ENCODE peak calls at places on chromosomes 2 and 18, in six cellular contexts. One of them, this sample, is unnamed.

GRCh38 chr18:42586603-42587002 is 528.9 kb downstream of the RIT2 start:
- DNase-seq in esophagus squamous epithelium: no peak
- DNase-seq in T-helper 17 cell: no peak
- DNase-seq in tibial artery: no peak
- DNase-seq in small intestine: no peak
- DNase-seq in fibroblast of lung: no peak
- DNase-seq in this sample: no peak

GRCh38 chr2:9640403-9641104 is 9.8 kb upstream of the YWHAQ start:
- DNase-seq in esophagus squamous epithelium: no peak
- DNase-seq in T-helper 17 cell: no peak
- DNase-seq in tibial artery: no peak
- DNase-seq in small intestine: no peak
- DNase-seq in fibroblast of lung: no peak
- DNase-seq in this sample: no peak

GRCh38 chr2:73839653-73840411 is 11.1 kb downstream of the STAMBP start:
- DNase-seq in esophagus squamous epithelium: no peak
- DNase-seq in T-helper 17 cell: no peak
- DNase-seq in tibial artery: no peak
- DNase-seq in small intestine: no peak
- DNase-seq in fibroblast of lung: no peak
- DNase-seq in this sample: no peak

GRCh38 chr18:67509711-67510110 is 6.8 kb downstream of the DSEL start:
- DNase-seq in esophagus squamous epithelium: no peak
- DNase-seq in T-helper 17 cell: no peak
- DNase-seq in tibial artery: no peak
- DNase-seq in small intestine: no peak
- DNase-seq in fibroblast of lung: peak; percentile 89
- DNase-seq in this sample: no peak

GRCh38 chr18:7749510-7749981 is 182.4 kb downstream of the PTPRM start:
- DNase-seq in esophagus squamous epithelium: no peak
- DNase-seq in T-helper 17 cell: no peak
- DNase-seq in tibial artery: no peak
- DNase-seq in small intestine: no peak
- DNase-seq in fibroblast of lung: no peak
- DNase-seq in this sample: no peak

GRCh38 chr18:41499345-41499744 is 455.7 kb upstream of the PIK3C3 start:
- DNase-seq in esophagus squamous epithelium: no peak
- DNase-seq in T-helper 17 cell: no peak
- DNase-seq in tibial artery: no peak
- DNase-seq in small intestine: no peak
- DNase-seq in fibroblast of lung: no peak
- DNase-seq in this sample: no peak

GRCh38 chr18:73688851-73689659 is 458.6 kb downstream of the FBXO15 start:
- DNase-seq in esophagus squamous epithelium: no peak
- DNase-seq in T-helper 17 cell: no peak
- DNase-seq in tibial artery: no peak
- DNase-seq in small intestine: no peak
- DNase-seq in fibroblast of lung: peak; percentile 97
- DNase-seq in this sample: peak; percentile 87

GRCh38 chr18:40431071-40431998 is 1523.7 kb upstream of the PIK3C3 start:
- DNase-seq in esophagus squamous epithelium: no peak
- DNase-seq in T-helper 17 cell: no peak
- DNase-seq in tibial artery: no peak
- DNase-seq in small intestine: no peak
- DNase-seq in fibroblast of lung: peak; percentile 9
- DNase-seq in this sample: no peak

GRCh38 chr2:239674101-239674980 is 273.5 kb upstream of the HDAC4 start:
- DNase-seq in esophagus squamous epithelium: no peak
- DNase-seq in T-helper 17 cell: no peak
- DNase-seq in tibial artery: no peak
- DNase-seq in small intestine: no peak
- DNase-seq in fibroblast of lung: no peak
- DNase-seq in this sample: no peak

GRCh38 chr2:71130325-71131260 is at the start of gene MPHOSPH10:
- DNase-seq in esophagus squamous epithelium: peak; percentile 64
- DNase-seq in T-helper 17 cell: peak; percentile 72
- DNase-seq in tibial artery: peak; percentile 88
- DNase-seq in small intestine: peak; percentile 92
- DNase-seq in fibroblast of lung: peak; percentile 92
- DNase-seq in this sample: peak; percentile 94

GRCh38 chr2:44459754-44460153 is 98.0 kb downstream of the CAMKMT start:
- DNase-seq in esophagus squamous epithelium: no peak
- DNase-seq in T-helper 17 cell: no peak
- DNase-seq in tibial artery: no peak
- DNase-seq in small intestine: no peak
- DNase-seq in fibroblast of lung: no peak
- DNase-seq in this sample: no peak

GRCh38 chr2:165239826-165240618 is 808 bp downstream of the SCN2A start:
- DNase-seq in esophagus squamous epithelium: no peak
- DNase-seq in T-helper 17 cell: no peak
- DNase-seq in tibial artery: no peak
- DNase-seq in small intestine: no peak
- DNase-seq in fibroblast of lung: no peak
- DNase-seq in this sample: no peak

GRCh38 chr2:79320871-79321270 is 161.3 kb upstream of the REG3A start:
- DNase-seq in esophagus squamous epithelium: no peak
- DNase-seq in T-helper 17 cell: no peak
- DNase-seq in tibial artery: no peak
- DNase-seq in small intestine: no peak
- DNase-seq in fibroblast of lung: no peak
- DNase-seq in this sample: no peak

GRCh38 chr18:13321923-13322322 is 103.4 kb downstream of the LDLRAD4 start:
- DNase-seq in esophagus squamous epithelium: no peak
- DNase-seq in T-helper 17 cell: no peak
- DNase-seq in tibial artery: no peak
- DNase-seq in small intestine: no peak
- DNase-seq in fibroblast of lung: peak; percentile 9
- DNase-seq in this sample: no peak

GRCh38 chr2:137151731-137152130 is 386.4 kb downstream of the THSD7B start:
- DNase-seq in esophagus squamous epithelium: no peak
- DNase-seq in T-helper 17 cell: no peak
- DNase-seq in tibial artery: no peak
- DNase-seq in small intestine: peak; percentile 54
- DNase-seq in fibroblast of lung: no peak
- DNase-seq in this sample: peak; percentile 38

GRCh38 chr2:150387586-150388288 is 99.7 kb downstream of the RND3 start:
- DNase-seq in esophagus squamous epithelium: no peak
- DNase-seq in T-helper 17 cell: no peak
- DNase-seq in tibial artery: no peak
- DNase-seq in small intestine: no peak
- DNase-seq in fibroblast of lung: no peak
- DNase-seq in this sample: no peak

GRCh38 chr18:25787281-25787680 is 303.1 kb downstream of the SS18 start:
- DNase-seq in esophagus squamous epithelium: no peak
- DNase-seq in T-helper 17 cell: no peak
- DNase-seq in tibial artery: no peak
- DNase-seq in small intestine: no peak
- DNase-seq in fibroblast of lung: no peak
- DNase-seq in this sample: no peak

DNA sequence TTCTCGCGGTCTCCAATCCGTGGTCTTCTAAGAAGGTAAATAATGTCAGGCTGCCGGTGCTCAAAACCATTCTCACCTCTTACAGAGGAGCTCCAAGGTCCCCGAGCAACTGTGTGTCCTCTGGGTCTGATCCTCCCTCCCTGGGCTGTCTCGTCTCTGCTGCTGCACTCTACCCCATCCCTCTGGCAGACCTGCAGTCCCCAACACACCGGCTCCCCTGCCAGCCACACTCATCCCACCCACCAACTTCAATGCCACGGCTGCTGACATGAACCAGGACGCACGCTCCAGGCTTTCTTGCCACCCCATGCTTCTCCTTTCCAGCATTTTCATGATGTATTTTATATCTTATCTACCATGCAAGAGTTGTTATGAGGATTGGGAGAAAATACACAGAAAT is 559.5 kb upstream of the SALL3 start:
- DNase-seq in esophagus squamous epithelium: no peak
- DNase-seq in T-helper 17 cell: no peak
- DNase-seq in tibial artery: no peak
- DNase-seq in small intestine: no peak
- DNase-seq in fibroblast of lung: no peak
- DNase-seq in this sample: no peak
- H3K9me3 ChIP-seq in esophagus squamous epithelium: no peaks in the 10 kb centered on the region
- H3K9me3 ChIP-seq in T-helper 17 cell: no peaks in the 10 kb centered on the region
- H3K9me3 ChIP-seq in tibial artery: no peaks in the 10 kb centered on the region
- H3K9me3 ChIP-seq in small intestine: no peaks in the 10 kb centered on the region
- H3K9me3 ChIP-seq in fibroblast of lung: no peaks in the 10 kb centered on the region
- H3K9me3 ChIP-seq in this sample: no peaks in the 10 kb centered on the region

DNA sequence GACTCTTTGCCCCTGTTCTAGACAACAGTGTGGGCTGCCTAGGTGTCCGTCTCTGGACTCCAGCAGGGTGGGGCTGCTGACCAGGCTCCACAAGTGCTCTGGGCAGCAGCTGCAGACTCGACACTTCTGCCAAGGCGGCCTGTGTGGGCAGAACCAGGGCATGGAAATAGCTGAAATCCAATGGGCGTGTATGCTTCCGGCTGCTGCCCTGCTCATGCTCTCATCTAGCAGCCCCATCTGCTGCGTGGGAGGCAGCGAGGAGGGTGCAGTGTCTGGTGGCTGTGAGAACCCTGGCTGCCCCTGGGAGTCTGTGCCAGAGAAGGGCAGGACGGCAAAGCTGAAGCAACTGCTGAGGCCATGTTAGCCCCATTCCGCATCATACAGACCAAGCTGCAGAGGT is 174.9 kb downstream of the SOX11 start:
- DNase-seq in esophagus squamous epithelium: no peak
- DNase-seq in T-helper 17 cell: no peak
- DNase-seq in tibial artery: no peak
- DNase-seq in small intestine: no peak
- DNase-seq in fibroblast of lung: no peak
- DNase-seq in this sample: no peak
- H3K9me3 ChIP-seq in esophagus squamous epithelium: no peaks in the 10 kb centered on the region
- H3K9me3 ChIP-seq in T-helper 17 cell: no peaks in the 10 kb centered on the region
- H3K9me3 ChIP-seq in tibial artery: no peaks in the 10 kb centered on the region
- H3K9me3 ChIP-seq in small intestine: no peaks in the 10 kb centered on the region
- H3K9me3 ChIP-seq in fibroblast of lung: no peaks in the 10 kb centered on the region
- H3K9me3 ChIP-seq in this sample: peaks cover under 1% of the 10 kb centered on the region

DNA sequence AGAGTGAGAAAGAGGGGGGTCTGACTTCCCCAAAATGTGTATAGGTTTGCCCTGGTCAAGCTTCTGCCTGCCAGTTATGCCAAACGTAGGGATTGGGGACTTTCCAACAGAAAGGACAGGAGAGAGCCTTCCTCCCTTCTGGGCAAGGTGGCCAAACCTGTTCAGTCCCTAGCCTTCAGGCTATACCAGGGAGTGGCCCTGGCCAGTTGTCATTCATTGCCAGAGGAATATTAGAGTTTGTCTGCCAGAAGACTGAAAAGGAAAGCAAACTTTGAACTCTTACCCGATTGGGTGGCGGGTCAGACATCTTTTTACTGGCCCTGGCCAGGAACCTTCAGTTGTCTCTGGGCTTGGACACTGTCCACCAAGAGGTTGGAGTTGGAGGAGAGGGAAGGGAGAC is 22.1 kb downstream of the RAB3GAP1 start:
- DNase-seq in esophagus squamous epithelium: no peak
- DNase-seq in T-helper 17 cell: no peak
- DNase-seq in tibial artery: no peak
- DNase-seq in small intestine: peak; percentile 37
- DNase-seq in fibroblast of lung: no peak
- DNase-seq in this sample: peak; percentile 79
- H3K9me3 ChIP-seq in esophagus squamous epithelium: no peaks in the 10 kb centered on the region
- H3K9me3 ChIP-seq in T-helper 17 cell: no peaks in the 10 kb centered on the region
- H3K9me3 ChIP-seq in tibial artery: no peaks in the 10 kb centered on the region
- H3K9me3 ChIP-seq in small intestine: no peaks in the 10 kb centered on the region
- H3K9me3 ChIP-seq in fibroblast of lung: peaks cover 3% of the 10 kb centered on the region
- H3K9me3 ChIP-seq in this sample: peaks cover 34% of the 10 kb centered on the region

GRCh38 chr2:228469721-228470120 is 288.2 kb upstream of the SPHKAP start:
- DNase-seq in esophagus squamous epithelium: no peak
- DNase-seq in T-helper 17 cell: no peak
- DNase-seq in tibial artery: no peak
- DNase-seq in small intestine: no peak
- DNase-seq in fibroblast of lung: no peak
- DNase-seq in this sample: no peak
- H3K9me3 ChIP-seq in esophagus squamous epithelium: no peaks in the 10 kb centered on the region
- H3K9me3 ChIP-seq in T-helper 17 cell: no peaks in the 10 kb centered on the region
- H3K9me3 ChIP-seq in tibial artery: no peaks in the 10 kb centered on the region
- H3K9me3 ChIP-seq in small intestine: no peaks in the 10 kb centered on the region
- H3K9me3 ChIP-seq in fibroblast of lung: no peaks in the 10 kb centered on the region
- H3K9me3 ChIP-seq in this sample: no peaks in the 10 kb centered on the region

GRCh38 chr2:222298311-222299150 is at the start of gene PAX3:
- DNase-seq in esophagus squamous epithelium: no peak
- DNase-seq in T-helper 17 cell: no peak
- DNase-seq in tibial artery: no peak
- DNase-seq in small intestine: no peak
- DNase-seq in fibroblast of lung: no peak
- DNase-seq in this sample: no peak
- H3K9me3 ChIP-seq in esophagus squamous epithelium: no peaks in the 10 kb centered on the region
- H3K9me3 ChIP-seq in T-helper 17 cell: no peaks in the 10 kb centered on the region
- H3K9me3 ChIP-seq in tibial artery: no peaks in the 10 kb centered on the region
- H3K9me3 ChIP-seq in small intestine: no peaks in the 10 kb centered on the region
- H3K9me3 ChIP-seq in fibroblast of lung: no peaks in the 10 kb centered on the region
- H3K9me3 ChIP-seq in this sample: no peaks in the 10 kb centered on the region

GRCh38 chr18:37665346-37665745 is 99.7 kb upstream of the CELF4 start:
- DNase-seq in esophagus squamous epithelium: no peak
- DNase-seq in T-helper 17 cell: no peak
- DNase-seq in tibial artery: no peak
- DNase-seq in small intestine: no peak
- DNase-seq in fibroblast of lung: no peak
- DNase-seq in this sample: no peak
- H3K9me3 ChIP-seq in esophagus squamous epithelium: no peaks in the 10 kb centered on the region
- H3K9me3 ChIP-seq in T-helper 17 cell: no peaks in the 10 kb centered on the region
- H3K9me3 ChIP-seq in tibial artery: no peaks in the 10 kb centered on the region
- H3K9me3 ChIP-seq in small intestine: no peaks in the 10 kb centered on the region
- H3K9me3 ChIP-seq in fibroblast of lung: no peaks in the 10 kb centered on the region
- H3K9me3 ChIP-seq in this sample: no peaks in the 10 kb centered on the region

This sample was measured in PC-3.